ENCODE peak calls at places on chromosomes 3 and 15, in eight cellular contexts. One of them, this sample, is unnamed.

GRCh38 chr3:16849240-16849639 is 35.5 kb upstream of the PLCL2 start:
- DNase-seq in GM10248: peak
- DNase-seq in CD4-positive, alpha-beta T cell: peak
- DNase-seq in tibial artery: peak
- DNase-seq in natural killer cell: peak
- DNase-seq in A549: no peak
- DNase-seq in HepG2: no peak
- DNase-seq in pancreas: no peak
- DNase-seq in this sample: no peak

GRCh38 chr3:134535186-134535974 is 49.5 kb downstream of the CEP63 start:
- DNase-seq in GM10248: no peak
- DNase-seq in pancreas: no peak
- DNase-seq in HepG2: no peak
- DNase-seq in A549: no peak
- DNase-seq in natural killer cell: no peak
- DNase-seq in CD4-positive, alpha-beta T cell: no peak
- DNase-seq in tibial artery: no peak
- DNase-seq in this sample: no peak

GRCh38 chr3:70096376-70097055 is 97.0 kb downstream of the SAMMSON start:
- DNase-seq in natural killer cell: no peak
- DNase-seq in GM10248: peak
- DNase-seq in A549: no peak
- DNase-seq in tibial artery: no peak
- DNase-seq in pancreas: no peak
- DNase-seq in HepG2: no peak
- DNase-seq in CD4-positive, alpha-beta T cell: no peak
- DNase-seq in this sample: no peak

GRCh38 chr3:14175383-14176037 is 2.9 kb downstream of the XPC start:
- DNase-seq in tibial artery: no peak
- DNase-seq in natural killer cell: no peak
- DNase-seq in A549: no peak
- DNase-seq in CD4-positive, alpha-beta T cell: peak
- DNase-seq in pancreas: no peak
- DNase-seq in HepG2: no peak
- DNase-seq in GM10248: peak
- DNase-seq in this sample: no peak

GRCh38 chr15:60126661-60127060 is 122.5 kb downstream of the FOXB1 start:
- DNase-seq in HepG2: no peak
- DNase-seq in tibial artery: no peak
- DNase-seq in A549: no peak
- DNase-seq in pancreas: no peak
- DNase-seq in CD4-positive, alpha-beta T cell: no peak
- DNase-seq in natural killer cell: no peak
- DNase-seq in GM10248: no peak
- DNase-seq in this sample: no peak

GRCh38 chr3:9398715-9399708 is 1.6 kb downstream of the SETD5 start:
- DNase-seq in CD4-positive, alpha-beta T cell: no peak
- DNase-seq in natural killer cell: peak
- DNase-seq in HepG2: peak
- DNase-seq in A549: peak
- DNase-seq in pancreas: no peak
- DNase-seq in tibial artery: no peak
- DNase-seq in GM10248: peak
- DNase-seq in this sample: no peak

GRCh38 chr15:45481151-45481550 is 41.4 kb downstream of the SLC30A4 start:
- DNase-seq in pancreas: no peak
- DNase-seq in tibial artery: no peak
- DNase-seq in CD4-positive, alpha-beta T cell: no peak
- DNase-seq in HepG2: no peak
- DNase-seq in GM10248: no peak
- DNase-seq in A549: no peak
- DNase-seq in natural killer cell: no peak
- DNase-seq in this sample: no peak

GRCh38 chr3:33848624-33849347 is 50.4 kb downstream of the PDCD6IP start:
- DNase-seq in natural killer cell: no peak
- DNase-seq in GM10248: no peak
- DNase-seq in A549: no peak
- DNase-seq in pancreas: no peak
- DNase-seq in tibial artery: no peak
- DNase-seq in CD4-positive, alpha-beta T cell: no peak
- DNase-seq in HepG2: peak
- DNase-seq in this sample: no peak

GRCh38 chr3:28923994-28924393 is 356.9 kb upstream of the RBMS3 start:
- DNase-seq in tibial artery: no peak
- DNase-seq in natural killer cell: no peak
- DNase-seq in HepG2: no peak
- DNase-seq in A549: no peak
- DNase-seq in CD4-positive, alpha-beta T cell: no peak
- DNase-seq in GM10248: no peak
- DNase-seq in pancreas: no peak
- DNase-seq in this sample: no peak

GRCh38 chr15:38648116-38648843 is 83.7 kb upstream of the RASGRP1 start:
- DNase-seq in A549: no peak
- DNase-seq in CD4-positive, alpha-beta T cell: no peak
- DNase-seq in HepG2: no peak
- DNase-seq in natural killer cell: no peak
- DNase-seq in GM10248: no peak
- DNase-seq in tibial artery: no peak
- DNase-seq in pancreas: no peak
- DNase-seq in this sample: no peak

GRCh38 chr3:175728566-175728965 is 869.4 kb downstream of the NAALADL2 start:
- DNase-seq in natural killer cell: no peak
- DNase-seq in tibial artery: no peak
- DNase-seq in pancreas: no peak
- DNase-seq in CD4-positive, alpha-beta T cell: no peak
- DNase-seq in HepG2: no peak
- DNase-seq in GM10248: no peak
- DNase-seq in A549: no peak
- DNase-seq in this sample: no peak

GRCh38 chr15:74988007-74988800 is 7.2 kb upstream of the SCAMP5 start:
- DNase-seq in CD4-positive, alpha-beta T cell: no peak
- DNase-seq in HepG2: peak
- DNase-seq in tibial artery: no peak
- DNase-seq in pancreas: peak
- DNase-seq in A549: peak
- DNase-seq in natural killer cell: no peak
- DNase-seq in GM10248: no peak
- DNase-seq in this sample: no peak

GRCh38 chr15:39851505-39852082 is 68.5 kb downstream of the GPR176 start:
- DNase-seq in GM10248: no peak
- DNase-seq in tibial artery: no peak
- DNase-seq in A549: no peak
- DNase-seq in natural killer cell: no peak
- DNase-seq in HepG2: no peak
- DNase-seq in CD4-positive, alpha-beta T cell: no peak
- DNase-seq in pancreas: no peak
- DNase-seq in this sample: no peak

GRCh38 chr15:32851619-32852416 is 134.0 kb downstream of the GREM1 start:
- DNase-seq in A549: peak
- DNase-seq in GM10248: no peak
- DNase-seq in CD4-positive, alpha-beta T cell: no peak
- DNase-seq in pancreas: no peak
- DNase-seq in tibial artery: no peak
- DNase-seq in natural killer cell: no peak
- DNase-seq in HepG2: no peak
- DNase-seq in this sample: no peak

GRCh38 chr3:41304603-41305002 is 105.3 kb downstream of the CTNNB1 start:
- DNase-seq in natural killer cell: no peak
- DNase-seq in HepG2: no peak
- DNase-seq in pancreas: no peak
- DNase-seq in tibial artery: no peak
- DNase-seq in A549: peak
- DNase-seq in GM10248: no peak
- DNase-seq in CD4-positive, alpha-beta T cell: no peak
- DNase-seq in this sample: no peak

GRCh38 chr3:53581671-53582070 is 87.3 kb downstream of the CACNA1D start:
- DNase-seq in CD4-positive, alpha-beta T cell: no peak
- DNase-seq in A549: no peak
- DNase-seq in HepG2: no peak
- DNase-seq in natural killer cell: no peak
- DNase-seq in tibial artery: no peak
- DNase-seq in pancreas: no peak
- DNase-seq in GM10248: no peak
- DNase-seq in this sample: no peak

GRCh38 chr3:8311321-8311720 is 190.3 kb upstream of the LMCD1 start:
- DNase-seq in natural killer cell: no peak
- DNase-seq in pancreas: no peak
- DNase-seq in GM10248: no peak
- DNase-seq in HepG2: no peak
- DNase-seq in A549: no peak
- DNase-seq in tibial artery: no peak
- DNase-seq in CD4-positive, alpha-beta T cell: no peak
- DNase-seq in this sample: no peak

GRCh38 chr3:40631341-40631995 is 106.7 kb downstream of the ZNF621 start:
- DNase-seq in HepG2: no peak
- DNase-seq in GM10248: no peak
- DNase-seq in natural killer cell: no peak
- DNase-seq in CD4-positive, alpha-beta T cell: no peak
- DNase-seq in pancreas: no peak
- DNase-seq in A549: no peak
- DNase-seq in tibial artery: no peak
- DNase-seq in this sample: no peak

GRCh38 chr15:17026633-17027032 is 3515.0 kb downstream of the GOLGA6L6 start:
- DNase-seq in natural killer cell: no peak
- DNase-seq in CD4-positive, alpha-beta T cell: no peak
- DNase-seq in GM10248: no peak
- DNase-seq in pancreas: no peak
- DNase-seq in HepG2: no peak
- DNase-seq in tibial artery: no peak
- DNase-seq in A549: no peak
- DNase-seq in this sample: no peak

GRCh38 chr3:30384546-30385072 is 221.8 kb upstream of the TGFBR2 start:
- DNase-seq in CD4-positive, alpha-beta T cell: no peak
- DNase-seq in A549: no peak
- DNase-seq in natural killer cell: no peak
- DNase-seq in HepG2: no peak
- DNase-seq in GM10248: no peak
- DNase-seq in pancreas: no peak
- DNase-seq in tibial artery: no peak
- DNase-seq in this sample: no peak

GRCh38 chr15:22956980-22957264 is 23.2 kb downstream of the CYFIP1 start:
- DNase-seq in pancreas: no peak
- DNase-seq in natural killer cell: no peak
- DNase-seq in tibial artery: no peak
- DNase-seq in HepG2: no peak
- DNase-seq in A549: no peak
- DNase-seq in GM10248: no peak
- DNase-seq in CD4-positive, alpha-beta T cell: no peak
- DNase-seq in this sample: no peak

GRCh38 chr3:23533596-23534386 is 272.0 kb upstream of the UBE2E1 start:
- DNase-seq in A549: no peak
- DNase-seq in natural killer cell: no peak
- DNase-seq in GM10248: no peak
- DNase-seq in pancreas: no peak
- DNase-seq in HepG2: no peak
- DNase-seq in tibial artery: no peak
- DNase-seq in CD4-positive, alpha-beta T cell: no peak
- DNase-seq in this sample: no peak

GRCh38 chr3:9224490-9224889 is 25.0 kb downstream of the SRGAP3 start:
- DNase-seq in CD4-positive, alpha-beta T cell: no peak
- DNase-seq in GM10248: peak
- DNase-seq in tibial artery: no peak
- DNase-seq in A549: no peak
- DNase-seq in HepG2: no peak
- DNase-seq in pancreas: no peak
- DNase-seq in natural killer cell: no peak
- DNase-seq in this sample: no peak

GRCh38 chr3:142445816-142446254 is 2.0 kb downstream of the XRN1 start:
- DNase-seq in pancreas: no peak
- DNase-seq in tibial artery: no peak
- DNase-seq in HepG2: peak
- DNase-seq in GM10248: peak
- DNase-seq in A549: no peak
- DNase-seq in natural killer cell: no peak
- DNase-seq in CD4-positive, alpha-beta T cell: no peak
- DNase-seq in this sample: no peak

GRCh38 chr3:116340680-116341216 is 104.5 kb downstream of the LSAMP start:
- DNase-seq in A549: no peak
- DNase-seq in CD4-positive, alpha-beta T cell: no peak
- DNase-seq in tibial artery: no peak
- DNase-seq in natural killer cell: no peak
- DNase-seq in GM10248: no peak
- DNase-seq in pancreas: no peak
- DNase-seq in HepG2: no peak
- DNase-seq in this sample: no peak

GRCh38 chr15:72733941-72734738 is 48.1 kb downstream of the BBS4 start:
- DNase-seq in tibial artery: no peak
- DNase-seq in CD4-positive, alpha-beta T cell: no peak
- DNase-seq in HepG2: no peak
- DNase-seq in pancreas: no peak
- DNase-seq in natural killer cell: no peak
- DNase-seq in A549: no peak
- DNase-seq in GM10248: no peak
- DNase-seq in this sample: no peak

GRCh38 chr15:94456246-94456645 is 224.9 kb downstream of the MCTP2 start:
- DNase-seq in tibial artery: no peak
- DNase-seq in GM10248: no peak
- DNase-seq in pancreas: no peak
- DNase-seq in HepG2: no peak
- DNase-seq in A549: no peak
- DNase-seq in natural killer cell: no peak
- DNase-seq in CD4-positive, alpha-beta T cell: no peak
- DNase-seq in this sample: no peak

GRCh38 chr3:59212128-59212764 is 162.4 kb upstream of the CFAP20DC start:
- DNase-seq in A549: peak
- DNase-seq in pancreas: no peak
- DNase-seq in HepG2: peak
- DNase-seq in CD4-positive, alpha-beta T cell: no peak
- DNase-seq in GM10248: peak
- DNase-seq in tibial artery: no peak
- DNase-seq in natural killer cell: no peak
- DNase-seq in this sample: no peak
- TF ChIP-seq CTCF in A549: peak
- TF ChIP-seq CTCF in pancreas: peak
- TF ChIP-seq CTCF in HepG2: peak
- TF ChIP-seq CTCF in CD4-positive, alpha-beta T cell: peak
- TF ChIP-seq CTCF in GM10248: peak
- TF ChIP-seq CTCF in tibial artery: peak
- TF ChIP-seq CTCF in natural killer cell: peak
- TF ChIP-seq CTCF in this sample: peak

GRCh38 chr3:71859128-71859519 is 74.2 kb upstream of the PROK2 start:
- DNase-seq in natural killer cell: no peak
- DNase-seq in pancreas: no peak
- DNase-seq in GM10248: no peak
- DNase-seq in tibial artery: no peak
- DNase-seq in CD4-positive, alpha-beta T cell: no peak
- DNase-seq in HepG2: peak
- DNase-seq in A549: peak
- DNase-seq in this sample: no peak
- TF ChIP-seq CTCF in natural killer cell: peak
- TF ChIP-seq CTCF in pancreas: peak
- TF ChIP-seq CTCF in GM10248: peak
- TF ChIP-seq CTCF in tibial artery: no peak
- TF ChIP-seq CTCF in CD4-positive, alpha-beta T cell: peak
- TF ChIP-seq CTCF in HepG2: peak
- TF ChIP-seq CTCF in A549: peak
- TF ChIP-seq CTCF in this sample: peak

GRCh38 chr15:82585072-82585471 is 44.8 kb upstream of the RPS17 start:
- DNase-seq in CD4-positive, alpha-beta T cell: no peak
- DNase-seq in tibial artery: no peak
- DNase-seq in HepG2: no peak
- DNase-seq in natural killer cell: no peak
- DNase-seq in pancreas: no peak
- DNase-seq in A549: no peak
- DNase-seq in GM10248: no peak
- DNase-seq in this sample: no peak
- TF ChIP-seq CTCF in CD4-positive, alpha-beta T cell: no peak
- TF ChIP-seq CTCF in tibial artery: no peak
- TF ChIP-seq CTCF in HepG2: no peak
- TF ChIP-seq CTCF in natural killer cell: no peak
- TF ChIP-seq CTCF in pancreas: no peak
- TF ChIP-seq CTCF in A549: no peak
- TF ChIP-seq CTCF in GM10248: no peak
- TF ChIP-seq CTCF in this sample: peak

GRCh38 chr3:153161714-153162512 is at the start of gene RAP2B:
- DNase-seq in GM10248: peak
- DNase-seq in CD4-positive, alpha-beta T cell: peak
- DNase-seq in A549: peak
- DNase-seq in tibial artery: peak
- DNase-seq in pancreas: peak
- DNase-seq in natural killer cell: peak
- DNase-seq in HepG2: peak
- DNase-seq in this sample: peak
- TF ChIP-seq CTCF in GM10248: no peak
- TF ChIP-seq CTCF in CD4-positive, alpha-beta T cell: no peak
- TF ChIP-seq CTCF in A549: no peak
- TF ChIP-seq CTCF in tibial artery: no peak
- TF ChIP-seq CTCF in pancreas: no peak
- TF ChIP-seq CTCF in natural killer cell: no peak
- TF ChIP-seq CTCF in HepG2: no peak
- TF ChIP-seq CTCF in this sample: no peak

This sample was measured in type B pancreatic cell.